ENCODE peak calls at places on chromosome X, in six cellular contexts. H, S, W, B, M and I are unnamed samples.

GRCh38 chrX:97200454-97200853 is 316.7 kb downstream of the RPA4 start:
- DNase-seq in H (no peak), S (no peak), W (no peak), B (no peak), M (no peak), I (no peak)

GRCh38 chrX:56788717-56789122 is 59.7 kb downstream of the NBDY start:
- DNase-seq in H (no peak), S (no peak), W (no peak), B (peak; percentile 27), M (peak; percentile 52), I (no peak)

GRCh38 chrX:121128946-121129345 is 81.5 kb downstream of the GLUD2 start:
- DNase-seq in H (no peak), S (no peak), W (no peak), B (no peak), M (no peak), I (no peak)

GRCh38 chrX:13088155-13088485 is 43.7 kb upstream of the FAM9C start:
- DNase-seq in H (no peak), S (peak; percentile 16), W (no peak), B (no peak), M (no peak), I (no peak)

GRCh38 chrX:149198980-149199732 is 305.9 kb downstream of the IDS start:
- DNase-seq in H (no peak), S (no peak), W (no peak), B (no peak), M (no peak), I (no peak)

GRCh38 chrX:11968470-11968869 is 169.8 kb upstream of the FRMPD4 start:
- DNase-seq in H (no peak), S (no peak), W (no peak), B (no peak), M (peak; percentile 20), I (no peak)

GRCh38 chrX:96685205-96686099 is 810 bp downstream of the DIAPH2 start:
- DNase-seq in H (peak; percentile 72), S (peak; percentile 17), W (peak; percentile 21), B (peak; percentile 10), M (peak; percentile 56), I (peak; percentile 62)

GRCh38 chrX:69387559-69388487 is 116.3 kb upstream of the NALF2 start:
- DNase-seq in H (peak; percentile 54), S (peak; percentile 9), W (peak; percentile 33), B (no peak), M (peak; percentile 60), I (peak; percentile 41)

GRCh38 chrX:110284159-110284558 is 33.7 kb downstream of the AMMECR1 start:
- DNase-seq in H (peak; percentile 83), S (no peak), W (no peak), B (no peak), M (peak; percentile 78), I (no peak)

GRCh38 chrX:38108364-38108763 is 102.0 kb downstream of the SYTL5 start:
- DNase-seq in H (no peak), S (no peak), W (no peak), B (no peak), M (peak; percentile 58), I (no peak)

GRCh38 chrX:66504481-66504880 is 134.4 kb downstream of the EDA2R start:
- DNase-seq in H (no peak), S (no peak), W (no peak), B (no peak), M (no peak), I (no peak)

GRCh38 chrX:57156397-57157049 is 19.3 kb upstream of the SPIN2A start:
- DNase-seq in H (peak; percentile 56), S (no peak), W (no peak), B (no peak), M (peak; percentile 47), I (peak; percentile 2)

GRCh38 chrX:136754641-136755040 is 26.1 kb downstream of the ARHGEF6 start:
- DNase-seq in H (no peak), S (peak; percentile 38), W (peak; percentile 38), B (peak; percentile 70), M (peak; percentile 43), I (no peak)

GRCh38 chrX:150028692-150029091 is 90.4 kb upstream of the EOLA2 start:
- DNase-seq in H (no peak), S (no peak), W (no peak), B (no peak), M (no peak), I (no peak)

GRCh38 chrX:148601034-148601433 is 100.6 kb downstream of the AFF2 start:
- DNase-seq in H (peak; percentile 57), S (no peak), W (no peak), B (no peak), M (peak; percentile 49), I (no peak)

GRCh38 chrX:54950730-54951375 is 30.2 kb downstream of the TRO start:
- DNase-seq in H (no peak), S (no peak), W (no peak), B (no peak), M (no peak), I (no peak)

DNA sequence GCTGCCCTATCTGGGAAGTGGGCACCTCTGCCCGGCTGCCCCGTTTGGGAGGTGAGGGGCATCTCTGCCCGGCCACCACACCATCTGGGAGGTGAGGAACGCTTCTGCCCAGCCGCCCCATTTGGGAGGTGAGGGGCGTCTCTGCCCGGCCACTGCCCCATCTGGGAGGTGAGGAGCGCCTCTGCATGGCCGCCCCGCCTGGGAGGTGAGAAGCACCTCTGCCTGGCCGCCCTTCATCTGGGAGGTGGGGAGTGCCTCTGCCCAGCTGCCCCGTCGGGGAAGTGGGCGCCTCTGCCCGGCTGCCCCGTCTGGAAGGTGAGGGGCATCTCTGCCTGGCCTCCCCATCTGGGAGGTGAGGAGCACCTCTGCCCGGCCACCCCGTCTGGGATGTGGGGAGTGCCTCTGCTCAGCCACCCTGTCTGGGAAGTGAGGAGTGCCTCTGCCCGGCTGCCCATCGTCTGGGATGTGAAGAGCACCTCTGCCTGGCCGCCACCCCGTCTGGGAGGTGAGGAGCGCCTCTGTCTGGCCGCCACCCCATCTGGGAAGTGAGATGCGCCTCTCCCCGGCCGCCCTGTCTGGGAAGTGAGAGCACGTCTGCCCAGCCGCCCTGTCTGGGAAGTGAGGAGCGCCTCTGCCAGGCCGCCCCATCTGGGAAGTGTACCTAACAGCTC is 9.8 kb downstream of the PABPC1L2A start:
- DNase-seq in H (no peak), S (no peak), W (no peak), B (no peak), M (no peak), I (no peak)
- H3K27me3 ChIP-seq in H (no peaks in the 10 kb centered on the region), S (no peaks in the 10 kb centered on the region), W (no peaks in the 10 kb centered on the region), B (peaks cover under 1% of the 10 kb centered on the region), M (peaks cover 11% of the 10 kb centered on the region), I (no peaks in the 10 kb centered on the region)

DNA sequence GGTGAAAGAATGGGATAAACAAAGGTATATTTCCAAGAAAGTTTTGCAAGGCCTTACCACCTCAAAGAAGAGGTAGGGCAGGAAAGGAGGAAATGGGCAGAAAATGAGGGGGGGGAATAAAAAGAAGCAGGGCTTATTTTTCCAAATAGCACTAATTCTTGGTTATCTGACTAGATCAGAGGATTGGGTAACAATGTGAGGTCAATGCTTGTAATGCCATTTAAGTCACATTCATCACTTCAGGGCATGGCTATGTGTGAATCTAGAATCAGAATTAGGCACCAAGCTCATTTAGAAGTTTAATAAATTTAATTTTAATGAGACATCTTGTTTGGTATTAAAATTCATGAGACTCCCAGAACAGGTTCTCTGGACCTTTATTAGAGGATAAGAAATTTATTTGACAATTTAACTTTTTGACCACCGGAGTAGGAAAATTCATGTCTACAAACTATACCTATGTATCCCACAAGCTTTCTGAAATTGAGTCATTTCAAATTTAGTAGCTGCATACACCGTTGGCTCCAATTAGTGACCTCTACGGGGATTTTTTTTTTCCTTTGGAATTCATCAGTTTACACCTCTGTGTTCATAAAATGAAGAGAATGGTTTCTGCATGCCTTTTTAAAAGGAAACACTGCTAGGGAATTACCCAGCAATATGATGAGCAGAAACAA is 1.3 kb upstream of the STS start:
- DNase-seq in H (peak; percentile 29), S (no peak), W (no peak), B (no peak), M (no peak), I (no peak)
- H3K27me3 ChIP-seq in H (no peaks in the 10 kb centered on the region), S (no peaks in the 10 kb centered on the region), W (no peaks in the 10 kb centered on the region), B (no peaks in the 10 kb centered on the region), M (no peaks in the 10 kb centered on the region), I (no peaks in the 10 kb centered on the region)

GRCh38 chrX:100648601-100649417 is 4.8 kb downstream of the SRPX2 start:
- DNase-seq in H (peak; percentile 79), S (no peak), W (no peak), B (peak; percentile 2), M (peak; percentile 81), I (peak; percentile 50)

GRCh38 chrX:100649550-100650356 is 5.8 kb downstream of the SRPX2 start:
- DNase-seq in H (peak; percentile 90), S (no peak), W (peak; percentile 38), B (peak; percentile 42), M (peak; percentile 95), I (peak; percentile 82)

GRCh38 chrX:100645106-100645505 is 1.1 kb downstream of the SRPX2 start:
- DNase-seq in H (peak; percentile 55), S (no peak), W (no peak), B (no peak), M (no peak), I (no peak)

GRCh38 chrX:100647739-100648138 is 3.7 kb downstream of the SRPX2 start:
- DNase-seq in H (peak; percentile 20), S (no peak), W (no peak), B (no peak), M (peak; percentile 32), I (no peak)

DNA sequence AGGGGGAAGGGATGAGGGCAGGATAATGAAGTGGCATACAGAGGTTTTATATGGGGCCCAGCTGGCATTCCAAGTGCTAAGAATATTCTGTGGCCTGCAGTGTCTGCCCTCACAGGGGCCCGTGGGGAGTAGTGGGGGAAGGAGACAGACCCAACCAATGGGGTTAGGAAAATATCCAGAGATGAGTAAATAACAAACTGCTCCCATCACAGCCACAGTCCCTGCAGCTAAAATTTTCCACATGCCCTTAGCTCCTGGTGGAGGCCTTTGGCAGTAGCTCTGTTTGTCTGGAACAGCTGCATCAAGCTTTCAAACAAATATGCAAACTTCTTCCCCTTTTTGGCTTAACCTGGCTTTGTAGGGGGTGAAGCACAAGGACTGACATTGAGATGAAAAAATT is 3.1 kb downstream of the SRPX2 start:
- DNase-seq in H (peak; percentile 48), S (no peak), W (no peak), B (no peak), M (peak; percentile 80), I (no peak)
- H3K27me3 ChIP-seq in H (no peaks in the 10 kb centered on the region), S (no peaks in the 10 kb centered on the region), W (no peaks in the 10 kb centered on the region), B (no peaks in the 10 kb centered on the region), M (no peaks in the 10 kb centered on the region), I (no peaks in the 10 kb centered on the region)

DNA sequence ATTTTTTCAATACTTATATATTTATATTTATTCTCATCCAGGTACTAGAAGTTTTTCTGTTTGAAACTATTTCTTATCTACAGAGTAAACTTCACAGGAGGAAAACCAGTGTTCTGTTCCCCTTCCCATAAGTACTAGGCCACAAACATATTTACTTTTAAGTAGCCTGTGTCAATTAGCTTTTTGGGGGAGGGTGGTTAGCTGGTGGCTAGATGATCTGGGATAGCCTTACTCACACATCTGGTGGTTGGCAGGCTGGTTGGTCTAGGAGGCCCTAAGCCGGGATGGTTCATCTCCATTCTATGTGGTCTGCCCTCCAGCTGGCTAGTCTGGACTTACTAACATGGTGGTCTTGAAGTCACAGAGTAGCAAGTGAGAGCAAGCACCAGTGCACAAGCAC is 6.2 kb downstream of the JADE3 start:
- DNase-seq in H (peak; percentile 7), S (no peak), W (no peak), B (no peak), M (no peak), I (no peak)
- H3K27me3 ChIP-seq in H (no peaks in the 10 kb centered on the region), S (no peaks in the 10 kb centered on the region), W (no peaks in the 10 kb centered on the region), B (peaks cover 2% of the 10 kb centered on the region), M (no peaks in the 10 kb centered on the region), I (no peaks in the 10 kb centered on the region)

GRCh38 chrX:107579956-107580355 is 48.4 kb upstream of the PRPS1 start:
- DNase-seq in H (peak; percentile 73), S (no peak), W (no peak), B (no peak), M (no peak), I (peak; percentile 7)
- H3K27me3 ChIP-seq in H (no peaks in the 10 kb centered on the region), S (no peaks in the 10 kb centered on the region), W (no peaks in the 10 kb centered on the region), B (no peaks in the 10 kb centered on the region), M (no peaks in the 10 kb centered on the region), I (no peaks in the 10 kb centered on the region)